ENCODE peak calls at places on chromosomes 12 and 14, in eight cellular contexts. One of them, this sample, is unnamed.
A peak's percentile ranks its signal among the peaks of the same experiment; 100 is the strongest.

GRCh38 chr12:14828896-14829295 is 14.4 kb downstream of the ART4 start:
- DNase-seq in tibial artery: no peak
- DNase-seq in WERI-Rb-1: peak; percentile 11
- DNase-seq in breast epithelium: no peak
- DNase-seq in SK-N-SH: peak; percentile 32
- DNase-seq in psoas muscle: no peak
- DNase-seq in neural progenitor cell: peak; percentile 12
- DNase-seq in GM23338: peak; percentile 53
- DNase-seq in this sample: no peak

GRCh38 chr14:23186913-23187654 is 3.6 kb upstream of the SLC7A8 start:
- DNase-seq in tibial artery: no peak
- DNase-seq in WERI-Rb-1: peak; percentile 30
- DNase-seq in breast epithelium: no peak
- DNase-seq in SK-N-SH: peak; percentile 63
- DNase-seq in psoas muscle: no peak
- DNase-seq in neural progenitor cell: peak; percentile 63
- DNase-seq in GM23338: peak; percentile 70
- DNase-seq in this sample: no peak

GRCh38 chr12:74449872-74450271 is 87.8 kb upstream of the ATXN7L3B start:
- DNase-seq in tibial artery: no peak
- DNase-seq in WERI-Rb-1: no peak
- DNase-seq in breast epithelium: no peak
- DNase-seq in SK-N-SH: no peak
- DNase-seq in psoas muscle: no peak
- DNase-seq in neural progenitor cell: no peak
- DNase-seq in GM23338: no peak
- DNase-seq in this sample: no peak

GRCh38 chr12:24444634-24445033 is 495.2 kb upstream of the SOX5 start:
- DNase-seq in tibial artery: no peak
- DNase-seq in WERI-Rb-1: no peak
- DNase-seq in breast epithelium: no peak
- DNase-seq in SK-N-SH: no peak
- DNase-seq in psoas muscle: no peak
- DNase-seq in neural progenitor cell: no peak
- DNase-seq in GM23338: no peak
- DNase-seq in this sample: no peak

GRCh38 chr12:39199371-39199770 is 243.5 kb downstream of the KIF21A start:
- DNase-seq in tibial artery: no peak
- DNase-seq in WERI-Rb-1: peak; percentile 8
- DNase-seq in breast epithelium: no peak
- DNase-seq in SK-N-SH: peak; percentile 28
- DNase-seq in psoas muscle: no peak
- DNase-seq in neural progenitor cell: no peak
- DNase-seq in GM23338: no peak
- DNase-seq in this sample: no peak

GRCh38 chr12:102349079-102349478 is 131.3 kb downstream of the IGF1 start:
- DNase-seq in tibial artery: no peak
- DNase-seq in WERI-Rb-1: no peak
- DNase-seq in breast epithelium: no peak
- DNase-seq in SK-N-SH: no peak
- DNase-seq in psoas muscle: no peak
- DNase-seq in neural progenitor cell: no peak
- DNase-seq in GM23338: no peak
- DNase-seq in this sample: no peak

GRCh38 chr12:59425798-59426197 is 170.0 kb upstream of the SLC16A7 start:
- DNase-seq in tibial artery: no peak
- DNase-seq in WERI-Rb-1: no peak
- DNase-seq in breast epithelium: no peak
- DNase-seq in SK-N-SH: no peak
- DNase-seq in psoas muscle: no peak
- DNase-seq in neural progenitor cell: no peak
- DNase-seq in GM23338: no peak
- DNase-seq in this sample: no peak

GRCh38 chr12:130477221-130477620 is 139.5 kb downstream of the PIWIL1 start:
- DNase-seq in tibial artery: no peak
- DNase-seq in WERI-Rb-1: no peak
- DNase-seq in breast epithelium: no peak
- DNase-seq in SK-N-SH: no peak
- DNase-seq in psoas muscle: no peak
- DNase-seq in neural progenitor cell: no peak
- DNase-seq in GM23338: no peak
- DNase-seq in this sample: no peak

GRCh38 chr14:21467620-21468019 is 9.1 kb downstream of the RAB2B start:
- DNase-seq in tibial artery: no peak
- DNase-seq in WERI-Rb-1: no peak
- DNase-seq in breast epithelium: no peak
- DNase-seq in SK-N-SH: no peak
- DNase-seq in psoas muscle: no peak
- DNase-seq in neural progenitor cell: no peak
- DNase-seq in GM23338: no peak
- DNase-seq in this sample: no peak

GRCh38 chr14:91063119-91063518 is 2.7 kb upstream of the RPS6KA5 start:
- DNase-seq in tibial artery: no peak
- DNase-seq in WERI-Rb-1: no peak
- DNase-seq in breast epithelium: no peak
- DNase-seq in SK-N-SH: no peak
- DNase-seq in psoas muscle: no peak
- DNase-seq in neural progenitor cell: no peak
- DNase-seq in GM23338: no peak
- DNase-seq in this sample: no peak

GRCh38 chr12:132454949-132455418 is 35.0 kb upstream of the FBRSL1 start:
- DNase-seq in tibial artery: no peak
- DNase-seq in WERI-Rb-1: no peak
- DNase-seq in breast epithelium: no peak
- DNase-seq in SK-N-SH: no peak
- DNase-seq in psoas muscle: no peak
- DNase-seq in neural progenitor cell: no peak
- DNase-seq in GM23338: no peak
- DNase-seq in this sample: no peak

GRCh38 chr14:45085004-45085403 is 1.1 kb downstream of the PRPF39 start:
- DNase-seq in tibial artery: no peak
- DNase-seq in WERI-Rb-1: no peak
- DNase-seq in breast epithelium: no peak
- DNase-seq in SK-N-SH: no peak
- DNase-seq in psoas muscle: no peak
- DNase-seq in neural progenitor cell: peak; percentile 2
- DNase-seq in GM23338: no peak
- DNase-seq in this sample: no peak

GRCh38 chr14:24605435-24606190 is 3.9 kb downstream of the GZMH start:
- DNase-seq in tibial artery: no peak
- DNase-seq in WERI-Rb-1: peak; percentile 25
- DNase-seq in breast epithelium: no peak
- DNase-seq in SK-N-SH: peak; percentile 48
- DNase-seq in psoas muscle: no peak
- DNase-seq in neural progenitor cell: peak; percentile 53
- DNase-seq in GM23338: peak; percentile 78
- DNase-seq in this sample: no peak

GRCh38 chr14:68143341-68143807 is 323.8 kb downstream of the RAD51B start:
- DNase-seq in tibial artery: peak; percentile 87
- DNase-seq in WERI-Rb-1: no peak
- DNase-seq in breast epithelium: peak; percentile 68
- DNase-seq in SK-N-SH: no peak
- DNase-seq in psoas muscle: peak; percentile 87
- DNase-seq in neural progenitor cell: no peak
- DNase-seq in GM23338: no peak
- DNase-seq in this sample: no peak

GRCh38 chr12:67449591-67450052 is 180.5 kb downstream of the CAND1 start:
- DNase-seq in tibial artery: no peak
- DNase-seq in WERI-Rb-1: no peak
- DNase-seq in breast epithelium: no peak
- DNase-seq in SK-N-SH: no peak
- DNase-seq in psoas muscle: no peak
- DNase-seq in neural progenitor cell: no peak
- DNase-seq in GM23338: no peak
- DNase-seq in this sample: no peak

GRCh38 chr12:109818900-109819500 is 14.2 kb downstream of the TRPV4 start:
- DNase-seq in tibial artery: no peak
- DNase-seq in WERI-Rb-1: no peak
- DNase-seq in breast epithelium: peak; percentile 65
- DNase-seq in SK-N-SH: no peak
- DNase-seq in psoas muscle: no peak
- DNase-seq in neural progenitor cell: no peak
- DNase-seq in GM23338: no peak
- DNase-seq in this sample: no peak

GRCh38 chr12:91222746-91223145 is 40.1 kb upstream of the DCN start:
- DNase-seq in tibial artery: no peak
- DNase-seq in WERI-Rb-1: no peak
- DNase-seq in breast epithelium: no peak
- DNase-seq in SK-N-SH: no peak
- DNase-seq in psoas muscle: no peak
- DNase-seq in neural progenitor cell: no peak
- DNase-seq in GM23338: no peak
- DNase-seq in this sample: no peak

DNA sequence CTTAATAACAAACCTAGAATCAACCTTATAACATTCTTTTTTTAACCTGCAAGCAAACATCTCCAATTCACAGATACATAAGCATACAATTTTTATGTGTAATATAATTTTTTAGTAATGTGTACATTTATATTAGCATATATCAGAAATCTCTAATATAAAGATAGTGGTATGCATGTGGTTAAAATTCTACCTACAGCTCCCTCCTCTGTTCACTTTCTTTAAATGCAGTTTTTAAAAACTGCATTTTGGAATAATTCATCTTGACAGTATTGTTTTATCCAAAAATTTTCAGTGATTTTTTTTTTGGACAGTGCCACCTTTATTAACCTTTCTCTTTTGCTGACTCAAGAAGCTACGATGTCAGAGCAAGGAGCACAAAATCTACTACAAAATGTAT is 13.2 kb upstream of the RXYLT1 start:
- DNase-seq in tibial artery: no peak
- DNase-seq in WERI-Rb-1: no peak
- DNase-seq in breast epithelium: no peak
- DNase-seq in SK-N-SH: no peak
- DNase-seq in psoas muscle: no peak
- DNase-seq in neural progenitor cell: no peak
- DNase-seq in GM23338: no peak
- DNase-seq in this sample: no peak
- TF ChIP-seq CTCF in tibial artery: peak; percentile 23
- TF ChIP-seq CTCF in WERI-Rb-1: no peak
- TF ChIP-seq CTCF in breast epithelium: no peak
- TF ChIP-seq CTCF in SK-N-SH: peak; percentile 53
- TF ChIP-seq CTCF in psoas muscle: no peak
- TF ChIP-seq CTCF in neural progenitor cell: peak; percentile 26
- TF ChIP-seq CTCF in GM23338: no peak
- TF ChIP-seq CTCF in this sample: no peak

GRCh38 chr12:53694746-53695145 is 18.9 kb upstream of the ATP5MC2 start:
- DNase-seq in tibial artery: no peak
- DNase-seq in WERI-Rb-1: peak; percentile 49
- DNase-seq in breast epithelium: no peak
- DNase-seq in SK-N-SH: no peak
- DNase-seq in psoas muscle: no peak
- DNase-seq in neural progenitor cell: peak; percentile 38
- DNase-seq in GM23338: peak; percentile 51
- DNase-seq in this sample: no peak

GRCh38 chr12:53695148-53696138 is 19.6 kb upstream of the ATP5MC2 start:
- DNase-seq in tibial artery: peak; percentile 68
- DNase-seq in WERI-Rb-1: peak; percentile 66
- DNase-seq in breast epithelium: no peak
- DNase-seq in SK-N-SH: peak; percentile 48
- DNase-seq in psoas muscle: peak; percentile 53
- DNase-seq in neural progenitor cell: peak; percentile 82
- DNase-seq in GM23338: peak; percentile 70
- DNase-seq in this sample: no peak

GRCh38 chr12:53696655-53697321 is 20.9 kb upstream of the ATP5MC2 start:
- DNase-seq in tibial artery: no peak
- DNase-seq in WERI-Rb-1: no peak
- DNase-seq in breast epithelium: no peak
- DNase-seq in SK-N-SH: no peak
- DNase-seq in psoas muscle: no peak
- DNase-seq in neural progenitor cell: no peak
- DNase-seq in GM23338: peak; percentile 25
- DNase-seq in this sample: no peak

GRCh38 chr12:53698948-53699672 is 23.2 kb upstream of the ATP5MC2 start:
- DNase-seq in tibial artery: no peak
- DNase-seq in WERI-Rb-1: no peak
- DNase-seq in breast epithelium: no peak
- DNase-seq in SK-N-SH: no peak
- DNase-seq in psoas muscle: no peak
- DNase-seq in neural progenitor cell: no peak
- DNase-seq in GM23338: no peak
- DNase-seq in this sample: no peak

DNA sequence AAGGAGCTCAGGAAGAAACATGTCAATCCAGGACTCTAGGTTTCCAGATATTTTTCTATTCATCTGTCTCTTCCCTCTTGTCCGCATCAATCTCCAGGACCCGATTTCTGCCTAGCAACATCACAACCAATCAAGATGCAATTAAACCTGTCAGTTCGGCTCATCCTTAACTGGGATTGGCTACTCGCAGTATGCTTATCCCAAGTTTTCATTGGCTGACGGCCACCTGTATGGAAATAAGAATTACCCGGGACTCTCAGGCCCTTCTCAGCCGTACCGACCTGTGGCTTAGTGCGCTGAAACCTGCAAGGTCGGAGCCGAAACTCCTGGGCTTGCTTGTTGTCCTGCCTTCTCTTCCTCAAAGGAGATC is 20.4 kb upstream of the ATP5MC2 start:
- DNase-seq in tibial artery: no peak
- DNase-seq in WERI-Rb-1: peak; percentile 88
- DNase-seq in breast epithelium: peak; percentile 69
- DNase-seq in SK-N-SH: peak; percentile 84
- DNase-seq in psoas muscle: no peak
- DNase-seq in neural progenitor cell: peak; percentile 94
- DNase-seq in GM23338: peak; percentile 98
- DNase-seq in this sample: no peak
- H3K27me3 ChIP-seq in tibial artery: peaks cover 4% of the 10 kb centered on the region
- H3K27me3 ChIP-seq in WERI-Rb-1: no peaks in the 10 kb centered on the region
- H3K27me3 ChIP-seq in breast epithelium: peaks cover 46% of the 10 kb centered on the region
- H3K27me3 ChIP-seq in SK-N-SH: peaks cover 55% of the 10 kb centered on the region
- H3K27me3 ChIP-seq in psoas muscle: peaks cover 9% of the 10 kb centered on the region
- H3K27me3 ChIP-seq in neural progenitor cell: peaks cover 93% of the 10 kb centered on the region
- H3K27me3 ChIP-seq in GM23338: peaks cover 82% of the 10 kb centered on the region
- H3K27me3 ChIP-seq in this sample: no peaks in the 10 kb centered on the region

DNA sequence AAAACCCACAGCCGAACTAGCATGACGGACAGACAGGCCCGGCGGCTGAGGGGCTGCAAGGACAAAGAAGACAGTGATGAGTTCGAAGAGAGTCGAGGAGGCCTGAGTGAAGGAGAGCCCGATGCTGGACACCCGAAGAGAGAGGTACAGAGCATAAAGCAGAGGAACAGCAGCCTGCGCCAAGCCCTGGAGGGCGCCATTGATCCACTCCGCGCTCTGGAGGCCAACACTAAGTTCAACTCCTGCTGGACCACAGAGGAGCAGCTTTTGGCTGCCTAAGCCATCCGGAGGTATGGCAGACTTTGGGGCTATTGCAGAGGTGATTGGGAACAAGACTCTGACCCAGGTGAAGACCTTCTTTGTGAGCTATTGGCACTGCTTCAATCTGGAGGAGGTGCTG is 7.8 kb upstream of the PLXNC1 start:
- DNase-seq in tibial artery: no peak
- DNase-seq in WERI-Rb-1: peak; percentile 58
- DNase-seq in breast epithelium: no peak
- DNase-seq in SK-N-SH: peak; percentile 58
- DNase-seq in psoas muscle: no peak
- DNase-seq in neural progenitor cell: peak; percentile 49
- DNase-seq in GM23338: peak; percentile 79
- DNase-seq in this sample: no peak
- TF ChIP-seq CTCF in tibial artery: peak; percentile 15
- TF ChIP-seq CTCF in WERI-Rb-1: peak; percentile 87
- TF ChIP-seq CTCF in breast epithelium: no peak
- TF ChIP-seq CTCF in SK-N-SH: peak; percentile 45
- TF ChIP-seq CTCF in psoas muscle: no peak
- TF ChIP-seq CTCF in neural progenitor cell: peak; percentile 56
- TF ChIP-seq CTCF in GM23338: peak; percentile 95
- TF ChIP-seq CTCF in this sample: no peak

GRCh38 chr14:59272633-59273032 is 84.2 kb downstream of the DAAM1 start:
- DNase-seq in tibial artery: no peak
- DNase-seq in WERI-Rb-1: no peak
- DNase-seq in breast epithelium: no peak
- DNase-seq in SK-N-SH: no peak
- DNase-seq in psoas muscle: no peak
- DNase-seq in neural progenitor cell: no peak
- DNase-seq in GM23338: no peak
- DNase-seq in this sample: no peak
- H3K27me3 ChIP-seq in tibial artery: no peaks in the 10 kb centered on the region
- H3K27me3 ChIP-seq in WERI-Rb-1: no peaks in the 10 kb centered on the region
- H3K27me3 ChIP-seq in breast epithelium: no peaks in the 10 kb centered on the region
- H3K27me3 ChIP-seq in SK-N-SH: no peaks in the 10 kb centered on the region
- H3K27me3 ChIP-seq in psoas muscle: no peaks in the 10 kb centered on the region
- H3K27me3 ChIP-seq in neural progenitor cell: no peaks in the 10 kb centered on the region
- H3K27me3 ChIP-seq in GM23338: no peaks in the 10 kb centered on the region
- H3K27me3 ChIP-seq in this sample: no peaks in the 10 kb centered on the region

This sample was measured in dorsolateral prefrontal cortex.